ENCODE peak calls at places on chromosome 18, in four cellular contexts. R is esophagus squamous epithelium, S is NB4, X is A673. U is an unnamed sample.
A peak's percentile ranks its signal among the peaks of the same experiment; 100 is the strongest.

GRCh38 chr18:58438984-58439311 is 189.9 kb downstream of the ALPK2 start:
- DNase-seq in R (no peak), S (no peak), X (no peak), U (no peak)

GRCh38 chr18:65544701-65545100 is 206.1 kb upstream of the CDH7 start:
- DNase-seq in X (no peak), S (no peak), R (no peak), U (no peak)

GRCh38 chr18:28114472-28114871 is 62.5 kb downstream of the CDH2 start:
- DNase-seq in X (no peak), S (no peak), R (no peak), U (no peak)

GRCh38 chr18:31064130-31064529 is 21.6 kb upstream of the DSC3 start:
- DNase-seq in R (no peak), S (no peak), X (no peak), U (peak; percentile 83)

GRCh38 chr18:76232813-76233212 is 262.2 kb downstream of the ZNF516 start:
- DNase-seq in X (no peak), S (no peak), R (no peak), U (no peak)

GRCh38 chr18:22046473-22046872 is 122.9 kb upstream of the GATA6 start:
- DNase-seq in X (no peak), R (no peak), S (no peak), U (no peak)

GRCh38 chr18:55064760-55065159 is 105.5 kb upstream of the CCDC68 start:
- DNase-seq in S (no peak), X (no peak), R (no peak), U (peak; percentile 59)

GRCh38 chr18:13112982-13113381 is 105.6 kb upstream of the LDLRAD4 start:
- DNase-seq in S (peak; percentile 30), X (peak; percentile 19), R (no peak), U (no peak)

GRCh38 chr18:73545497-73545896 is 602.1 kb downstream of the FBXO15 start:
- DNase-seq in S (no peak), R (no peak), X (no peak), U (no peak)

GRCh38 chr18:65746936-65747335 is 3.9 kb upstream of the CDH7 start:
- DNase-seq in S (no peak), R (no peak), X (no peak), U (no peak)

GRCh38 chr18:63586966-63587365 is at the start of gene SERPINB13:
- DNase-seq in X (no peak), S (no peak), R (no peak), U (no peak)

GRCh38 chr18:63586431-63586830 is 712 bp upstream of the SERPINB13 start:
- DNase-seq in R (no peak), S (no peak), X (no peak), U (no peak)

GRCh38 chr18:63590368-63590767 is 3.2 kb downstream of the SERPINB13 start:
- DNase-seq in X (no peak), S (peak; percentile 97), R (no peak), U (no peak)

GRCh38 chr18:63590966-63591695 is 4.0 kb downstream of the SERPINB13 start:
- DNase-seq in R (no peak), S (no peak), X (peak; percentile 81), U (no peak)

DNA sequence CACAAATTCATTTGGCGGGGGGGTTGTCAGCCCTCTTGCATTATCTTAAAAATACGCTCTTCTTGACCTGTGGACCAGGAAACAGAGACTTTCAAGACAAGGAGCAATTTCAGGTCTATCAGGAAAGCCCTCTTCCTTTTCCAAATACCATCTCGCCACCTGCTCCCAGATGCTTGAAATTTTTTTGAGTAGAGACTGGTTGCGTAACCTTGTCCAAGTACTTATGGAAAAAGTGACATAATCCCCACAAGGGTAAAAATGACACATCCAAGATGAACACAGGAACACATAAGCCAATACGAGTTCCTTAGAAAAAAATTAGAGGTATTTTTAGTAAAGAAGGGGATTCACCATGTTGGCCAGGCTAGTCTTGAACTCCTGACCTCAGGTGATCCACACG is 1.7 kb downstream of the SERPINB13 start:
- DNase-seq in R (no peak), X (peak; percentile 44), S (peak; percentile 44), U (no peak)
- H3K4me3 ChIP-seq in R (peak overlapping the region; percentile 37), X (no peak overlapping the region), S (no peak overlapping the region), U (no peak overlapping the region)

DNA sequence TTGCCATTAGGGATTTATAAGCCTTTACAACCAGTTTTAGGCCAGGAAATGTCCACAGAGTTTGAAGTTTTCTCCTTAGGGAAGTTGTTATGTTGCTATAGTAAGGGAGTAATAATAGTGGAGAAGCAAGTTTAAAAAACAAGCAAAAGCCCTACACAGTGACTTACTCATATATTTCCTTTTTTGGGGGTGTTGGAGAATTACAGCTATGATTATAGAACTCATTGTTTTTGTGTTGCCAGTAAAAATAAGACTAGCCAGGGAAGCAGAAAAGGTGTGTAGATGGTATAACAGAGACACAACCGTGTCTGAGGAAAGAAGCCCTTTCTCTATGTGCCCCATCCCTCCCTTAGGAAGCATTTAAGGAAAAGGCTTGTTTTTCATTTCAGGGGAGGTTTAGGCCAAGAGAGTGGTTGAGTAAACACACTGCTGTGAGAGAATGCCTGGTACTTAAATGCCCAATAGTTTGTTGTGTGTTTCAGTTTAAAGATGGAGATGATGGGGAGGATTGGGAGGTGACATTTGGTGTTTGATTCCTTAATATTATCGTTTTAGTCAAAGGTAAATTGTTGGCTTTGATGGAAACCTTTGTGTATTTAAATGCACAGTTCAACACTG is 2.4 kb downstream of the VAPA start:
- DNase-seq in S (no peak), X (no peak), R (no peak), U (no peak)
- H3K4me3 ChIP-seq in S (peak overlapping the region; percentile 93), X (peak overlapping the region; percentile 93), R (peak overlapping the region; percentile 97), U (peak overlapping the region; percentile 88)

DNA sequence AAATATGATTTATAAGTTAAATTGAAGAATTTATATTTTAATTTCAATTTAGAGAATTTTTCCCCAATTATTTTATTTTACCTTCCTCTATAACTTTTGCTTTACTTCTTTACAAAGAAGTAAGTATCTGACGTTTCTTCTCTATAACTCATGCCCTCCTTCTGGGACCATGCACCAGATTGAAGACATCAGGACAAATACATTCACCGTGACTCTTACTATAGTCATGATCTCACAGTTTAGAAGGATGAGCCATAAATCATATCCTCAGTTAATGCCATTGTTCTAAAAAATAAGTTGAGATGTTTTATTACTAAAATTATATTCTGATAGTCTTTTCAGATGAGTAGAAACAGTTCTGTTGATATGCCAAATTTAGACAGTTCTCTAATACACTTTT is 279.3 kb downstream of the TMX3 start:
- DNase-seq in X (no peak), S (no peak), R (no peak), U (no peak)
- H3K4me3 ChIP-seq in X (no peak overlapping the region), S (no peak overlapping the region), R (no peak overlapping the region), U (no peak overlapping the region)

DNA sequence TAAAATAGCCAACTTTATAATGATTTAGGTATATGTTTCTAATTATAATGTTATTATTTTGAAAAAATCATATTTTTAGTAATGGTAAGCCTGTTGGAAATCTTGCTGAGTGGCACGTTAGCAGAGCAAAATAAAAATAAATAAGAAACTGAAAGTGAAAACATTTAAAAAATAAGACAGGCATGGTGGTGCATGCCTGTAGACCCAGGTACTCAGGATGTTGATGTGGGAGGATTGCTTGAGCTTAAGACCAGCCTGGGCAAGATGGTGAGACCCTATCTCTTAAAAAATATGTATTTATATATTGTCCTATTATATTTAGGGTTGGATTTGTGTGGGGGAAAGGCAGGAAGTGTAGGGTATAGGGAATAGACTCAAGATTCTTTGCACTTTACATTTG is 15.8 kb upstream of the ANKRD12 start:
- DNase-seq in S (no peak), R (no peak), X (no peak), U (peak; percentile 59)
- H3K4me3 ChIP-seq in S (no peak overlapping the region), R (no peak overlapping the region), X (no peak overlapping the region), U (no peak overlapping the region)

DNA sequence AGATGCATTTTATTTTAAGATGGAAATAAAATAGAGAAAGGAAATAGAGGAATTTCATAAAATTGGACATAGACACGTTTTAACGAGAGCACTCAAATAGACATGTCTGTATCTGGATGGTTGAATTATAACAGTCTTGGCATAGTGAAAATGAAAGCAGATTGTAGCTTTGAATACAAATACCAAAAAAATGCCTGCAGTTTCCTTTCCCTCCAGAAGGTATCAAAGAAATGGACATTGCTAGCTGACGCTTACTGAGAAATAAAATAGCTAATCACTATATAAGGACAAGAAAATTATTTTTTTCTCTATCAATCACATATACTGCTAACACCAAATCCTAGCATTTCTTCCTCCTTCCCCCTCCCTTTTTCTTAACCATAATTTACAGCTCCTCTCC is 11.4 kb upstream of the MAPRE2 start:
- DNase-seq in X (no peak), S (no peak), R (no peak), U (peak; percentile 54)
- H3K4me3 ChIP-seq in X (no peak overlapping the region), S (no peak overlapping the region), R (peak overlapping the region; percentile 21), U (peak overlapping the region; percentile 37)

DNA sequence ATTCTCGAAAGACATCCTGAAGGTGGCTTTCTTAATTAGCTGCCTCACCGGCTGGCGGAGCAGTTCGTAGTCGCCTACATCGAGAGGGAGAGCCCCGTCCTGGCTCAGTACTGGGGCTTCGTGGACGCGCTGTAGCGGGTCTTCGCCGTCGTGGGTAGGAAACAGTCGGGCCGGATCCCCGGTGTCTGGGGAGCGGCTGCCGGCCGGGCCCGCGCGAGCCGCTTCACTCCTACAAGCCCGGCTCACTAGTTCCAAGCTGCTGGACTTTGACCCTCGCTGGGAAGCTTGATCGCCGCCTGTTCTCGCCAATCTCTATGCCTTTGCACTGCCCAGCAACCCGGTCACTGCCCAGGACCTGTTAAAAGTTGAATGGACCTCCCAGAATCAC is 41.3 kb upstream of the AKAIN1 start:
- DNase-seq in X (peak; percentile 29), S (no peak), R (no peak), U (peak; percentile 49)
- H3K4me3 ChIP-seq in X (peak overlapping the region; percentile 70), S (no peak overlapping the region), R (peak overlapping the region; percentile 80), U (peak overlapping the region; percentile 78)

DNA sequence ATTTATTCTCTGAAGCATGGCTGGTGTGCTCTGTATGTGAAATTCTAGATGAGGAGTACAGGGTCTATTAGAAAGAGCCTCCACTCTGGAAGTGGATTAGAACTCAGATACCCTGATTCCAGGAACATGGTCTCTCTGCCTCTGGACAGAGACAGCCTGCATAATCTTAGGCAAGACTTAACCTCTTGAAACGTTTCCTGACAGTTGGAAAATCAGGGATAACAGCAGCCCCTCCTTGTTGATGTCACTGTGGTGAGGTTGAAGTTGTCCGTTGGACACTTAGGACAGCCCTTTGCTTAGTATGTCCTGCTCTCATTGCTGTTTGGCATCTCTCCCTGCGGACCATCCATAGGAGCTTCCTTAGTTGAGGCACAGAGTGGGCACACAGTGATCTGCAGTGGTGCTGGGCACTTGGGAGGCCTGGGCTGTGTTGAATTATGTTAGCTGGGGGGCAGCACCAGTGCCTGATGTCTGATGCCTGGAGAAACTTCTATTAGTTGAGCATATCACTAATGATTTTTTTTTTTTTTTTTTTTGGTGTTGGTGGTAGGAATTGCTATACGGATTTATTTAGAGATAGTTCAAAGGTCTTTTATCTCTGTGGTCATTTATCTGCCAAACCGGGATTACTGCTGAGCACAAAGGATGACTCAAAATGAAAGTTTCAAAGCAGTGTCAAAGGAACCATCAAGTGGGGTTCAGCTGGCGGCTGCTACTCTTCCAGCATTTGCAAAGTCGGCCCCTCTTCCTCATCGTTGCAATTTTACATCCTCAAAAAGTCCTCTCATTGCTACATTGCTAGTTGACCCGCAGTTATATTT is 28.8 kb downstream of the SETBP1 start:
- DNase-seq in X (no peak), R (no peak), S (no peak), U (peak; percentile 85)
- H3K4me3 ChIP-seq in X (no peak overlapping the region), R (no peak overlapping the region), S (no peak overlapping the region), U (no peak overlapping the region)

GRCh38 chr18:70907673-70908072 is 618.8 kb downstream of the SOCS6 start:
- DNase-seq in R (no peak), X (peak; percentile 74), S (no peak), U (no peak)
- H3K4me3 ChIP-seq in R (no peak overlapping the region), X (peak overlapping the region; percentile 12), S (no peak overlapping the region), U (no peak overlapping the region)

U was measured in GM12865.